ENCODE peak calls at places on chromosomes 5 and 9, in eight cellular contexts. H is AG08395; Y is GM12865; M is brain microvascular endothelial cell; L is osteoblast; Z is pancreas; U is CD8-positive, alpha-beta T cell; S is H9. T is an unnamed sample.

GRCh38 chr9:125262217-125262991 is 778 bp downstream of the GAPVD1 start:
- DNase-seq in H (peak), Y (peak), M (no peak), L (peak), Z (no peak), U (no peak), S (no peak), T (no peak)

GRCh38 chr5:33441241-33441844 is 578 bp downstream of the TARS1 start:
- DNase-seq in H (no peak), Y (peak), M (peak), L (peak), Z (no peak), U (peak), S (no peak), T (no peak)

GRCh38 chr5:127549551-127549950 is 32.1 kb downstream of the PRRC1 start:
- DNase-seq in H (no peak), Y (no peak), M (no peak), L (no peak), Z (no peak), U (no peak), S (no peak), T (no peak)

GRCh38 chr5:149421834-149422233 is 42.7 kb upstream of the IL17B start:
- DNase-seq in H (peak), Y (no peak), M (no peak), L (peak), Z (no peak), U (no peak), S (no peak), T (no peak)

GRCh38 chr9:114958021-114958846 is 27.8 kb upstream of the TNFSF8 start:
- DNase-seq in H (no peak), Y (peak), M (no peak), L (no peak), Z (peak), U (peak), S (no peak), T (peak)

GRCh38 chr9:125609744-125610143 is 97.3 kb downstream of the MAPKAP1 start:
- DNase-seq in H (no peak), Y (no peak), M (no peak), L (no peak), Z (no peak), U (no peak), S (no peak), T (no peak)

GRCh38 chr9:115262477-115262876 is 144.5 kb upstream of the TNC start:
- DNase-seq in H (peak), Y (peak), M (peak), L (no peak), Z (peak), U (no peak), S (no peak), T (peak)

GRCh38 chr9:130845901-130846381 is 10.9 kb downstream of the ABL1 start:
- DNase-seq in H (peak), Y (no peak), M (peak), L (peak), Z (no peak), U (no peak), S (no peak), T (no peak)

GRCh38 chr5:34820593-34820992 is 18.4 kb upstream of the TTC23L start:
- DNase-seq in H (no peak), Y (no peak), M (no peak), L (no peak), Z (no peak), U (no peak), S (no peak), T (no peak)